ENCODE peak calls at places on chromosomes 7 and 10, in eight cellular contexts. R is transverse colon; L is colonic mucosa; U is mesenchymal stem cell; C is CD4-positive, alpha-beta memory T cell; K is endothelial cell of umbilical vein; I is IMR-90; P is upper lobe of left lung. W is an unnamed sample. For H3K4me1, the result is how much of the 10 kb centered on the place peaks cover.

GRCh38 chr7:49773082-49773938 is at the start of gene VWC2:
- DNase-seq in R (no peak), L (no peak), U (no peak), C (no peak), K (no peak), I (no peak), P (peak), W (no peak)

GRCh38 chr7:51226042-51226755 is 90.4 kb downstream of the COBL start:
- DNase-seq in R (no peak), L (no peak), U (peak), C (no peak), K (no peak), I (no peak), P (no peak), W (no peak)

GRCh38 chr7:25586513-25586912 is 358.2 kb upstream of the NPVF start:
- DNase-seq in R (no peak), L (no peak), U (no peak), C (no peak), K (no peak), I (no peak), P (no peak), W (no peak)

GRCh38 chr7:46259947-46260346 is 338.9 kb upstream of the IGFBP3 start:
- DNase-seq in R (no peak), L (no peak), U (peak), C (no peak), K (no peak), I (no peak), P (no peak), W (no peak)

GRCh38 chr10:22244001-22244400 is 26.2 kb upstream of the EBLN1 start:
- DNase-seq in R (no peak), L (no peak), U (no peak), C (no peak), K (no peak), I (no peak), P (no peak), W (peak)

GRCh38 chr10:45180946-45181439 is 134.4 kb downstream of the OR13A1 start:
- DNase-seq in R (no peak), L (no peak), U (no peak), C (no peak), K (no peak), I (no peak), P (peak), W (no peak)

GRCh38 chr7:16755397-16755796 is 1.8 kb downstream of the TSPAN13 start:
- DNase-seq in R (no peak), L (no peak), U (peak), C (no peak), K (no peak), I (peak), P (no peak), W (no peak)

GRCh38 chr10:1381339-1381738 is 325.2 kb downstream of the WDR37 start:
- DNase-seq in R (no peak), L (peak), U (no peak), C (no peak), K (no peak), I (no peak), P (no peak), W (no peak)

GRCh38 chr7:88795553-88795952 is at the start of gene TEX47:
- DNase-seq in R (no peak), L (no peak), U (no peak), C (no peak), K (no peak), I (no peak), P (no peak), W (no peak)

GRCh38 chr10:88792656-88793055 is 9.9 kb upstream of the LIPM start:
- DNase-seq in R (peak), L (no peak), U (peak), C (no peak), K (no peak), I (peak), P (no peak), W (no peak)

GRCh38 chr7:44638611-44639557 is 32.5 kb downstream of the OGDH start:
- DNase-seq in R (peak), L (peak), U (peak), C (peak), K (peak), I (peak), P (no peak), W (peak)

GRCh38 chr10:93115661-93116383 is 42.1 kb downstream of the CYP26A1 start:
- DNase-seq in R (peak), L (peak), U (peak), C (peak), K (peak), I (peak), P (no peak), W (peak)

GRCh38 chr7:106462365-106462859 is 177.6 kb upstream of the NAMPT start:
- DNase-seq in R (no peak), L (no peak), U (peak), C (peak), K (peak), I (peak), P (no peak), W (peak)

GRCh38 chr7:101779267-101779666 is 38.2 kb upstream of the CUX1 start:
- DNase-seq in R (no peak), L (no peak), U (no peak), C (no peak), K (no peak), I (no peak), P (no peak), W (no peak)

GRCh38 chr10:5692476-5693358 is 8.1 kb downstream of the TASOR2 start:
- DNase-seq in R (peak), L (peak), U (peak), C (peak), K (no peak), I (peak), P (peak), W (peak)

GRCh38 chr7:22582860-22583640 is 83.1 kb upstream of the STEAP1B start:
- DNase-seq in R (no peak), L (no peak), U (peak), C (no peak), K (peak), I (peak), P (no peak), W (peak)

GRCh38 chr7:141073641-141074161 is at the start of gene TMEM178B:
- DNase-seq in R (no peak), L (no peak), U (no peak), C (no peak), K (no peak), I (no peak), P (peak), W (no peak)

GRCh38 chr7:29040570-29040906 is 82.4 kb upstream of the TRIL start:
- DNase-seq in R (no peak), L (no peak), U (peak), C (no peak), K (peak), I (no peak), P (no peak), W (no peak)

GRCh38 chr7:41696323-41696916 is 6.5 kb downstream of the INHBA start:
- DNase-seq in R (peak), L (peak), U (peak), C (no peak), K (peak), I (peak), P (no peak), W (no peak)

GRCh38 chr7:106112972-106113421 is 885 bp upstream of the SYPL1 start:
- DNase-seq in R (no peak), L (no peak), U (no peak), C (no peak), K (peak), I (no peak), P (no peak), W (no peak)

DNA sequence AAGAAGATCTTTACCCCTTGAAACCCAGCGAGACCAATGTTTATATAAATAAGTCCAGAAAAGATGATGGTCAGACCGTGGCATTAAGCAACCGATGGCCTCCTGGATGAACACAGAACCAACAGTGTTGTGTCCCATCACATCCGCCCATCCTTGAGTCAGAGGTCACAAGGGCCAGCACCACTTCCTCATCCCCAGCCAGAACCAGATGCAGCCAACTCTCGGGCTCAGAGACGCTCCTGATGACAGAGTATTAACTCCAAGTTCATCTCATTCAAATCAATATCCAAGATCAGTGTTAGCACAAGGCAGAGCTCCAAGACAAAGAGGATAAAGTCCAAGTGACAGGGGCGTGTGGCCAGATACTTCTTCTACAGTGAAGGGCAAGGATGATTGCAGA is 63.5 kb downstream of the FAM53B start:
- DNase-seq in R (peak), L (peak), U (peak), C (no peak), K (no peak), I (peak), P (no peak), W (peak)
- H3K4me1 ChIP-seq in R (under half), L (under half), U (under half), C (half or more), K (under half), I (under half), P (half or more), W (under half)

GRCh38 chr10:85527610-85528317 is 838.8 kb downstream of the GRID1 start:
- DNase-seq in R (no peak), L (no peak), U (no peak), C (no peak), K (no peak), I (no peak), P (no peak), W (no peak)

GRCh38 chr10:85528318-85528652 is 838.3 kb downstream of the GRID1 start:
- DNase-seq in R (no peak), L (no peak), U (no peak), C (no peak), K (no peak), I (no peak), P (no peak), W (no peak)

DNA sequence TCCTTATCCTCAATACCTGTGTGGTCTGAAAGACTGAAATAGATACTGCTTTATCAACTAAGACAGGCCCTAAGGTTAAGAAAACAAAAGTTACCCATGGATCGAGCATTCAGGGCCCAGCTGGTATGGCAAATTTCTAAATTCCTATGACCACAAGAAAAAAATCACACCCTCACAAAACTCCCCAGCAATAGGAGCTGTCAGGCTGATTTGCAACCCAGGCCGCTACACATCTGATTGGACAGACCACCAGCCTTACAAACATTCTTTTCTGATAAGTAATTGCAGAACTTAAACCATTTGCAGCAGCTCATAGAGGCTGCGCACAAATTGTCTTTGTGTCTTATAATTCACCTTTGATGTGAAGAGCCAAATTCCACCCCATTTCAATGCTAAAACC is 842.6 kb downstream of the GRID1 start:
- DNase-seq in R (no peak), L (no peak), U (peak), C (no peak), K (no peak), I (no peak), P (no peak), W (no peak)
- H3K4me3 ChIP-seq in R (no peak), L (no peak), U (no peak), C (no peak), K (no peak), I (no peak), P (no peak), W (no peak)

GRCh38 chr10:124220971-124221355 is 127.6 kb upstream of the CHST15 start:
- DNase-seq in R (no peak), L (no peak), U (no peak), C (no peak), K (no peak), I (no peak), P (no peak), W (no peak)

GRCh38 chr10:124217031-124217430 is 123.6 kb upstream of the CHST15 start:
- DNase-seq in R (no peak), L (no peak), U (no peak), C (no peak), K (no peak), I (no peak), P (no peak), W (no peak)

GRCh38 chr10:124219655-124220054 is 126.3 kb upstream of the CHST15 start:
- DNase-seq in R (no peak), L (no peak), U (no peak), C (no peak), K (no peak), I (no peak), P (no peak), W (no peak)

GRCh38 chr10:124220547-124220946 is 127.1 kb upstream of the CHST15 start:
- DNase-seq in R (no peak), L (no peak), U (peak), C (no peak), K (no peak), I (no peak), P (no peak), W (no peak)

GRCh38 chr10:124217906-124218769 is 124.7 kb upstream of the CHST15 start:
- DNase-seq in R (no peak), L (no peak), U (no peak), C (no peak), K (no peak), I (no peak), P (peak), W (no peak)
- H3K4me1 ChIP-seq in R (under half), L (under half), U (under half), C (under half), K (under half), I (under half), P (under half), W (under half)

DNA sequence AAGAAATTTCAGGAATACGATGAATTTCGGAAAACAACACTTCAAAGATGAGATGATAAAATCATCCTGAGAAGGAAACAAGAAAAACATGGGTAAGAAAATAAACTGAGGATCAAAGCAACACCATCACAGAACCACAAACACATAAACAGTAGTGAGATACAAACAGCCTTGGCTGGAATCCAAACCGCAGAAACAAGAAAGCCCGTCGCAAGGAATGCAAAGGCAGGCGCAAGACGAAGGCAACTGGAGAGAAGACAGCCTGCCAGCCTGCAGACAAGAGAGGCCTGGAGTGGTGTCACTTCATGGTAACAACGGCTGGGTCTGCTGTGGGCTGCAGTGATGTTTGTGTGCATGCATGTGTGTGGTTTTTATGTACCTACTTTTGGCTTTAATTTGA is 61.8 kb upstream of the DRGX start:
- DNase-seq in R (no peak), L (no peak), U (peak), C (no peak), K (no peak), I (peak), P (no peak), W (no peak)
- H3K4me3 ChIP-seq in R (no peak), L (no peak), U (no peak), C (no peak), K (no peak), I (no peak), P (no peak), W (no peak)

DNA sequence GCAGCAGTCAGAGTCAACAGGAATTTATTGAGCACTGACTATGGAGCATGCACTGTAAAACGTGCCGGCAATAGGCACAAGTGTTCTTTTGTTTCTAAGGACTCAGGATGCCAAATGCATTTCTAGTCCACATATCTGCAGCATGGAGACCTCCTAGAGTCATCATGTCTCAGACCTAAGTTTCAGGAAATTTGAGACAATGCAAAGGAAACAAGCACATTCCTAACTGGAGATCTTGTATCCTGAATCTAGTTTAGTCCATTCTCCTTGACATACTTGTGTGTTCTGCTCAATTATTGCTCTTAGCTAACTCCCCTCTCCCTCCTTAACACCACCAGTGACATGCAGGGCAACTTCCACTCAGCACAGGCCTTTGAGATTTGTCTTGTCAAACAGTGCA is 173.2 kb downstream of the ZNF438 start:
- DNase-seq in R (no peak), L (no peak), U (no peak), C (no peak), K (peak), I (peak), P (no peak), W (no peak)
- H3K4me1 ChIP-seq in R (under half), L (under half), U (under half), C (under half), K (half or more), I (under half), P (under half), W (under half)

GRCh38 chr7:107799645-107800264 is 3.3 kb downstream of the SLC26A3 start:
- DNase-seq in R (no peak), L (peak), U (no peak), C (no peak), K (peak), I (no peak), P (no peak), W (no peak)
- H3K4me3 ChIP-seq in R (peak), L (no peak), U (no peak), C (no peak), K (no peak), I (no peak), P (no peak), W (no peak)